ENCODE peak calls at places on chromosome 6, in four cellular contexts. L is HCEC 1CT, M is ELR, W is cardiac muscle cell. C is an unnamed sample.

GRCh38 chr6:130776287-130776925 is 50.8 kb upstream of the SMLR1 start:
- DNase-seq in L (no peak), M (no peak), W (no peak), C (peak; percentile 31)

GRCh38 chr6:372336-372911 is 19.1 kb upstream of the IRF4 start:
- DNase-seq in L (no peak), M (no peak), W (no peak), C (no peak)

GRCh38 chr6:53090576-53090975 is 25.4 kb downstream of the FBXO9 start:
- DNase-seq in L (peak; percentile 35), M (peak; percentile 62), W (peak; percentile 31), C (peak; percentile 63)

GRCh38 chr6:27297857-27298730 is 14.0 kb downstream of the POM121L2 start:
- DNase-seq in L (peak; percentile 37), M (peak; percentile 79), W (peak; percentile 52), C (peak; percentile 75)

GRCh38 chr6:12113190-12113578 is 101.1 kb downstream of the HIVEP1 start:
- DNase-seq in L (peak; percentile 43), M (peak; percentile 92), W (peak; percentile 77), C (peak; percentile 92)

GRCh38 chr6:43738877-43739641 is 31.0 kb upstream of the VEGFA start:
- DNase-seq in L (no peak), M (no peak), W (no peak), C (peak; percentile 27)

GRCh38 chr6:33344771-33345697 is 27.5 kb upstream of the ZBTB22 start:
- DNase-seq in L (peak; percentile 58), M (peak; percentile 85), W (peak; percentile 84), C (peak; percentile 92)

GRCh38 chr6:69846770-69847506 is 19.4 kb upstream of the COL19A1 start:
- DNase-seq in L (no peak), M (no peak), W (no peak), C (no peak)

GRCh38 chr6:107720762-107721161 is 103.4 kb downstream of the SCML4 start:
- DNase-seq in L (no peak), M (no peak), W (no peak), C (no peak)

GRCh38 chr6:157323924-157324276 is 581 bp upstream of the TMEM242 start:
- DNase-seq in L (peak; percentile 61), M (peak; percentile 90), W (peak; percentile 91), C (peak; percentile 89)

GRCh38 chr6:83546636-83547035 is 34.3 kb downstream of the PRSS35 start:
- DNase-seq in L (no peak), M (peak; percentile 56), W (no peak), C (peak; percentile 36)

GRCh38 chr6:21384211-21384610 is 209.3 kb upstream of the SOX4 start:
- DNase-seq in L (no peak), M (no peak), W (peak; percentile 26), C (peak; percentile 74)

GRCh38 chr6:37783025-37783825 is 36.3 kb upstream of the ZFAND3 start:
- DNase-seq in L (no peak), M (peak; percentile 39), W (peak; percentile 64), C (peak; percentile 64)

GRCh38 chr6:3633711-3634110 is 117.8 kb downstream of the PXDC1 start:
- DNase-seq in L (no peak), M (no peak), W (no peak), C (no peak)

GRCh38 chr6:71529769-71530168 is 241.2 kb downstream of the OGFRL1 start:
- DNase-seq in L (no peak), M (no peak), W (no peak), C (no peak)

GRCh38 chr6:26520840-26521484 is 17.2 kb upstream of the HMGN4 start:
- DNase-seq in L (peak; percentile 76), M (peak; percentile 86), W (peak; percentile 93), C (peak; percentile 87)

GRCh38 chr6:45454008-45454911 is 76.5 kb upstream of the SUPT3H start:
- DNase-seq in L (peak; percentile 87), M (peak; percentile 94), W (no peak), C (peak; percentile 96)

GRCh38 chr6:1787894-1788293 is 178.2 kb downstream of the FOXC1 start:
- DNase-seq in L (peak; percentile 35), M (peak; percentile 58), W (peak; percentile 84), C (peak; percentile 90)